ENCODE peak calls at places on chromosomes 12 and 14, in six cellular contexts. R is heart left ventricle, G is A549, F is transverse colon, A is cardiac muscle cell, L is heart right ventricle. M is an unnamed sample.

GRCh38 chr12:14156606-14157005 is 175.2 kb upstream of the GRIN2B start:
- DNase-seq in R (no peak), G (no peak), F (no peak), A (no peak), L (no peak), M (no peak)

GRCh38 chr14:102479777-102480176 is 29.8 kb downstream of the ANKRD9 start:
- DNase-seq in R (peak; percentile 76), G (no peak), F (peak; percentile 65), A (no peak), L (no peak), M (no peak)

GRCh38 chr12:119803391-119803791 is 73.7 kb downstream of the CIT start:
- DNase-seq in R (peak; percentile 26), G (no peak), F (no peak), A (peak; percentile 65), L (no peak), M (no peak)

GRCh38 chr12:132138941-132139871 is 4.9 kb downstream of the DDX51 start:
- DNase-seq in R (peak; percentile 21), G (no peak), F (no peak), A (no peak), L (no peak), M (no peak)

GRCh38 chr14:31380106-31380505 is 40.2 kb downstream of the HEATR5A start:
- DNase-seq in R (no peak), G (no peak), F (no peak), A (no peak), L (no peak), M (no peak)

GRCh38 chr12:823043-823698 is 70.8 kb downstream of the WNK1 start:
- DNase-seq in R (no peak), G (no peak), F (no peak), A (no peak), L (no peak), M (no peak)

GRCh38 chr12:99959549-99960170 is 25.1 kb downstream of the ANKS1B start:
- DNase-seq in R (no peak), G (peak; percentile 64), F (no peak), A (no peak), L (no peak), M (peak; percentile 30)

GRCh38 chr14:50225974-50226297 is 5.4 kb downstream of the SOS2 start:
- DNase-seq in R (no peak), G (no peak), F (no peak), A (no peak), L (no peak), M (no peak)

GRCh38 chr14:65356327-65356836 is 56.1 kb upstream of the FUT8 start:
- DNase-seq in R (no peak), G (peak; percentile 47), F (no peak), A (no peak), L (no peak), M (no peak)

GRCh38 chr12:69066420-69067373 is 133.7 kb upstream of the CPM start:
- DNase-seq in R (peak; percentile 56), G (no peak), F (no peak), A (peak; percentile 63), L (no peak), M (no peak)

GRCh38 chr12:117421987-117422386 is 60.6 kb upstream of the NOS1 start:
- DNase-seq in R (no peak), G (no peak), F (no peak), A (no peak), L (no peak), M (no peak)

GRCh38 chr12:6891637-6892036 is 13.0 kb upstream of the LRRC23 start:
- DNase-seq in R (no peak), G (no peak), F (no peak), A (no peak), L (no peak), M (no peak)

GRCh38 chr12:52057614-52057939 is 6.3 kb downstream of the NR4A1 start:
- DNase-seq in R (no peak), G (peak; percentile 55), F (no peak), A (no peak), L (no peak), M (no peak)

GRCh38 chr12:3020399-3020798 is 56.8 kb upstream of the TSPAN9 start:
- DNase-seq in R (peak; percentile 12), G (no peak), F (no peak), A (no peak), L (no peak), M (no peak)

GRCh38 chr14:22449612-22449930 is 139.5 kb downstream of the DAD1 start:
- DNase-seq in R (no peak), G (no peak), F (no peak), A (no peak), L (no peak), M (no peak)

GRCh38 chr12:27730097-27730588 is 19.5 kb downstream of the MRPS35 start:
- DNase-seq in R (no peak), G (no peak), F (no peak), A (no peak), L (no peak), M (no peak)

GRCh38 chr14:34324363-34324795 is 137.7 kb downstream of the SPTSSA start:
- DNase-seq in R (no peak), G (peak; percentile 58), F (peak; percentile 12), A (peak; percentile 67), L (peak; percentile 19), M (no peak)

GRCh38 chr12:64222011-64222765 is at the start of gene KICS2:
- DNase-seq in R (peak; percentile 97), G (peak; percentile 97), F (peak; percentile 95), A (peak; percentile 94), L (peak; percentile 92), M (peak; percentile 67)

GRCh38 chr12:18400186-18400585 is 138.9 kb downstream of the PIK3C2G start:
- DNase-seq in R (no peak), G (no peak), F (no peak), A (no peak), L (no peak), M (no peak)

GRCh38 chr14:91185721-91186120 is 58.8 kb downstream of the GPR68 start:
- DNase-seq in R (no peak), G (no peak), F (no peak), A (no peak), L (no peak), M (no peak)

GRCh38 chr12:94872007-94872653 is 131.4 kb downstream of the NDUFA12 start:
- DNase-seq in R (no peak), G (no peak), F (no peak), A (no peak), L (no peak), M (no peak)

GRCh38 chr12:123912415-123913385 is 59.9 kb downstream of the CCDC92 start:
- DNase-seq in R (no peak), G (peak; percentile 40), F (no peak), A (no peak), L (no peak), M (no peak)

GRCh38 chr14:34843011-34843554 is 32.1 kb downstream of the BAZ1A start:
- DNase-seq in R (no peak), G (peak; percentile 55), F (no peak), A (no peak), L (no peak), M (no peak)

GRCh38 chr14:33792387-33793368 is 158.2 kb downstream of the EGLN3 start:
- DNase-seq in R (peak; percentile 74), G (peak; percentile 64), F (peak; percentile 83), A (peak; percentile 84), L (peak; percentile 83), M (peak; percentile 25)

GRCh38 chr12:115320451-115320850 is 636.5 kb upstream of the TBX3 start:
- DNase-seq in R (no peak), G (no peak), F (no peak), A (no peak), L (no peak), M (no peak)

GRCh38 chr12:72011374-72011773 is 72.7 kb downstream of the TPH2 start:
- DNase-seq in R (no peak), G (no peak), F (no peak), A (no peak), L (no peak), M (no peak)

DNA sequence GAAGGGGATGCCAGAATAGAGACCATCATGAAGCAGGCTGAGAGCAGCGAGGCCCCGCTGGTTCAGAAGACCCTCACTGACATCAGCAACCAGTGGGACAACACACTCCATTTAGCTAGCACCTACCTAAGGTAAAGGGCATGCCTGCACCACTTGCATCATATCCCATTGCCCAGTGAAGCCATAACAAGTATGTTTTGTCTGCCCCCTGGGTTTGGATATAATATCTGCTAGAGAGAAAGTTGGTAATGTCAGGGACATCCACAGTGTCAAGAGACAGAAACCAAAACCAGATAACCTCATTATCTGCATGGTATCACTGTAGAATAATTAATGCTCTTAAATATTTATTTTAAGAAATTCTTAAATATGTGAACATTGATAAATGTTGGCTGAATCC is 173.8 kb downstream of the SYNE2 start:
- DNase-seq in R (no peak), G (no peak), F (no peak), A (no peak), L (no peak), M (no peak)
- H3K4me1 ChIP-seq in R (no peaks in the 10 kb centered on the region), G (no peaks in the 10 kb centered on the region), F (no peaks in the 10 kb centered on the region), A (no peaks in the 10 kb centered on the region), L (no peaks in the 10 kb centered on the region), M (no peaks in the 10 kb centered on the region)

DNA sequence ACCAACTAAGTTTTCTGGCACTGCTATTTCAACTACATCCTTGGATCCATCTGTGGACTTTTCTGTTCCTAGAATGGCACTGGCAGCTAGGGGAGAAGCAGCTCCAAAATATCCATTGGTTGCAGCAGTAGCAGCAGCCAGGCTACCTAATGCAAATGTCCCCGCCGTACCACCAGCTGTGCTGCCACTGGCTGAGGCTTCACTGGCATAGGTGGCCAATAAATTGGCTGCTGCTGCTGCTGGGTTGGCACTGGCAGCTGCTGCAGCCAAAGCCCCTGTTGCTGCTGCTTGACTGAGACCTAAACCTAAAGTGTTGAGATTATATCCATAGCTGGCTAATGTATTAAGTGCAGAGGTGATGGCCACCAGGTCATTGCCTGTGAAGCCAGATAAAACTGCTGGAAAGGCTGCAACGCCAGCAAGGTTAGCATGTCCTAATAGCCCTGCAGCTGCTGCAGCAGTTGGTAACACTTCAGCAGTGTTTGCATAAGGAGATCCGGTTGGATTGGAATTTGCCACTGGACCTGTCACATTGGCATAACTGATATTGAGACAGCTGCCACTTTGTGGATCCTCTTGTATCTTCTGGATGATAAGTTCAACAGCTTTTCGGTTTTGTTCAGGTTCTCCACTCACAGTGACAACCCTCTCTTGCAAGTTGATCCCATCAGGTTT is 149.5 kb downstream of the NOVA1 start:
- DNase-seq in R (no peak), G (no peak), F (no peak), A (peak; percentile 7), L (no peak), M (no peak)
- H3K4me1 ChIP-seq in R (no peaks in the 10 kb centered on the region), G (no peaks in the 10 kb centered on the region), F (no peaks in the 10 kb centered on the region), A (no peaks in the 10 kb centered on the region), L (no peaks in the 10 kb centered on the region), M (no peaks in the 10 kb centered on the region)

GRCh38 chr14:55120466-55121144 is 8.4 kb upstream of the LGALS3 start:
- DNase-seq in R (no peak), G (no peak), F (peak; percentile 48), A (no peak), L (no peak), M (no peak)
- H3K4me1 ChIP-seq in R (peaks cover 17% of the 10 kb centered on the region), G (peaks cover 13% of the 10 kb centered on the region), F (peaks cover 73% of the 10 kb centered on the region), A (peaks cover 23% of the 10 kb centered on the region), L (peaks cover 59% of the 10 kb centered on the region), M (peaks cover 11% of the 10 kb centered on the region)

DNA sequence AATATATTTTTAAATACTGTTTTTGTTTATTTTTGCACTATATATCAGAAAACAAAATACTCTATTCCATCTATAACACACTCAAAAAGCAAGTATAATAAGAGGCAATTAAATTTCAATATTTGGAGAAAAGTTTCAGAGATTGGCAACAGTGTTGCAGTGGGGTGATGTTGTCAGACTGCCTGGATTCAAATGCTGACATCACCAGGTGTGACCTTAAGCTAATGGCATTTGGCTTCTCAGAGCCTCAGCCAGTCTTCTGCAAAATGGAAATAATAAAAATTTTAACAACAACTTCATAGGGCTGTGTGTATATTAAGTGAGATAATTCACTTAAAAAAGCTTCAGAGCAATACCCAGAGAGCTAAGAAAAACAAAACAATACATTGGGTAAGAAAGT is 74.7 kb downstream of the TMTC1 start:
- DNase-seq in R (no peak), G (no peak), F (no peak), A (no peak), L (no peak), M (no peak)
- H3K4me1 ChIP-seq in R (no peaks in the 10 kb centered on the region), G (no peaks in the 10 kb centered on the region), F (no peaks in the 10 kb centered on the region), A (peaks cover 8% of the 10 kb centered on the region), L (peaks cover 18% of the 10 kb centered on the region), M (no peaks in the 10 kb centered on the region)